ENCODE peak calls at places on chromosomes 6 and 20, in eight cellular contexts. L is neural progenitor cell; T is heart left ventricle; B is pancreas; O is mucosa of descending colon; K is cardiac muscle cell; D is right cardiac atrium; Z is CD8-positive, alpha-beta T cell. G is an unnamed sample.

GRCh38 chr6:156563710-156564109 is 213.5 kb upstream of the ARID1B start:
- DNase-seq in L (peak; percentile 11), T (peak; percentile 54), B (no peak), O (no peak), K (peak; percentile 8), D (peak; percentile 64), Z (no peak), G (no peak)

GRCh38 chr6:55443238-55444134 is 116.2 kb downstream of the GFRAL start:
- DNase-seq in L (no peak), T (no peak), B (no peak), O (no peak), K (no peak), D (no peak), Z (no peak), G (no peak)

GRCh38 chr6:18503588-18504231 is 116.6 kb downstream of the RNF144B start:
- DNase-seq in L (peak; percentile 83), T (peak; percentile 57), B (peak; percentile 60), O (peak; percentile 69), K (peak; percentile 78), D (peak; percentile 71), Z (peak; percentile 7), G (peak; percentile 65)

GRCh38 chr20:44395963-44396340 is 40.5 kb downstream of the HNF4A start:
- DNase-seq in L (no peak), T (no peak), B (no peak), O (no peak), K (no peak), D (no peak), Z (no peak), G (no peak)

GRCh38 chr6:149990672-149991402 is 27.1 kb downstream of the ULBP1 start:
- DNase-seq in L (peak; percentile 62), T (no peak), B (no peak), O (no peak), K (peak; percentile 37), D (peak; percentile 43), Z (no peak), G (no peak)

GRCh38 chr20:16476032-16476431 is 97.2 kb downstream of the KIF16B start:
- DNase-seq in L (peak; percentile 50), T (no peak), B (no peak), O (no peak), K (peak; percentile 41), D (no peak), Z (no peak), G (no peak)

GRCh38 chr6:1262704-1263038 is 49.2 kb upstream of the FOXQ1 start:
- DNase-seq in L (no peak), T (no peak), B (no peak), O (no peak), K (no peak), D (no peak), Z (no peak), G (no peak)

GRCh38 chr6:101722991-101723579 is 329.6 kb downstream of the GRIK2 start:
- DNase-seq in L (no peak), T (no peak), B (no peak), O (no peak), K (no peak), D (no peak), Z (no peak), G (no peak)

GRCh38 chr20:6058684-6059295 is 4.9 kb upstream of the LRRN4 start:
- DNase-seq in L (no peak), T (no peak), B (peak; percentile 34), O (no peak), K (peak; percentile 75), D (no peak), Z (no peak), G (no peak)

GRCh38 chr6:107600936-107601335 is 111.0 kb downstream of the SOBP start:
- DNase-seq in L (peak; percentile 79), T (no peak), B (peak; percentile 22), O (peak; percentile 21), K (peak; percentile 71), D (peak; percentile 53), Z (no peak), G (no peak)

DNA sequence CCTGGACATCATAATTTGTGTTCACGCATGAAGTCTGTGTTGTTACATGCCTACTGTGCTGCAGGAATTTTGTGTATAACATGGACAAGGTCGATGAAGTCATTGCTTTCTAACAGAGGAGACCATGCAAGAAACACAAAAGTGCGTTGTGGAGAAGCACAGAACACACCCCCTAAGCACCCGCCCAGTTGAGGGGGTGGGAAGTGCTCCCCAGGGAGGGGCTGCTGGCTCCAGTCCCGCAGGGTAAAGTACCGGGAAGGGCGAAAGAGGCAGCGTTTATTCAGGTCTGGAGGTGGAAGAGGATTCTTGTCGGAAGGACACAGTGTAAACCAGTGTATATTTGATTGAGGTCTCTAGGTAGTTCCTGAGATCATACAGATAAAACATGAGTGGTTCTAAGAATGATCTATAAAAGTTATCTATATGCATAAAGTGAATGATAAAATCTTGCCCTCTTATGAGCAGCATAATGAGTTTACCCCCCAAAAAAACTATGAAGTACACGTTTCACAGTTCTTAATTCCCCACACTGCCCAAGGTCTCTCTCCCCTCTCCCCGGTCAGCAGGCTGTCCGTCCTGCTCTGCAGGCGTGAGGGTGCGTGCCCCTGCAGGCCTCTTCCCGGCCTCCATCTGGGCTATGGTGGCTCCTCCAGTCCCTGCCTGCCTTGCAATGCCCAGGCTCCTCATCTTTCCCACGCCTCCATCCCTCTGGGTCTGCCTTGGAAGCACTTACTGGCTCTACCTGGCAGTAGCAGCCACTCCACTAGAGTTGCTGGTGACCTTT is 159.7 kb downstream of the THBS2 start:
- DNase-seq in L (no peak), T (no peak), B (no peak), O (no peak), K (no peak), D (no peak), Z (no peak), G (no peak)
- H3K4me1 ChIP-seq in L (peaks cover 13% of the 10 kb centered on the region), T (no peaks in the 10 kb centered on the region), B (no peaks in the 10 kb centered on the region), O (no peaks in the 10 kb centered on the region), K (no peaks in the 10 kb centered on the region), D (no peaks in the 10 kb centered on the region), Z (no peaks in the 10 kb centered on the region), G (no peaks in the 10 kb centered on the region)

GRCh38 chr20:50286609-50287008 is 96.0 kb downstream of the CEBPB start:
- DNase-seq in L (no peak), T (no peak), B (peak; percentile 21), O (no peak), K (no peak), D (peak; percentile 88), Z (no peak), G (no peak)
- H3K4me1 ChIP-seq in L (peaks cover 8% of the 10 kb centered on the region), T (peaks cover 37% of the 10 kb centered on the region), B (no peaks in the 10 kb centered on the region), O (peaks cover 13% of the 10 kb centered on the region), K (peaks cover 5% of the 10 kb centered on the region), D (peaks cover 8% of the 10 kb centered on the region), Z (no peaks in the 10 kb centered on the region), G (no peaks in the 10 kb centered on the region)

GRCh38 chr6:111842891-111843290 is 30.4 kb downstream of the FYN start:
- DNase-seq in L (peak; percentile 74), T (no peak), B (no peak), O (no peak), K (peak; percentile 56), D (no peak), Z (no peak), G (no peak)

GRCh38 chr6:111845441-111845871 is 27.8 kb downstream of the FYN start:
- DNase-seq in L (peak; percentile 39), T (no peak), B (no peak), O (no peak), K (no peak), D (no peak), Z (no peak), G (no peak)

GRCh38 chr6:111843347-111844147 is 29.7 kb downstream of the FYN start:
- DNase-seq in L (no peak), T (no peak), B (no peak), O (peak; percentile 26), K (peak; percentile 29), D (peak; percentile 63), Z (peak; percentile 49), G (no peak)

GRCh38 chr6:111844921-111845320 is 28.3 kb downstream of the FYN start:
- DNase-seq in L (peak; percentile 67), T (peak; percentile 50), B (no peak), O (no peak), K (no peak), D (peak; percentile 57), Z (no peak), G (no peak)

GRCh38 chr6:111844376-111844775 is 28.9 kb downstream of the FYN start:
- DNase-seq in L (peak; percentile 30), T (no peak), B (no peak), O (no peak), K (peak; percentile 17), D (no peak), Z (no peak), G (no peak)
- H3K4me1 ChIP-seq in L (peaks cover 77% of the 10 kb centered on the region), T (peaks cover 94% of the 10 kb centered on the region), B (no peaks in the 10 kb centered on the region), O (peaks cover 5% of the 10 kb centered on the region), K (peaks cover 64% of the 10 kb centered on the region), D (peaks cover 29% of the 10 kb centered on the region), Z (peaks cover 98% of the 10 kb centered on the region), G (no peaks in the 10 kb centered on the region)

GRCh38 chr20:58895796-58896180 is 43.3 kb downstream of the GNAS start:
- DNase-seq in L (no peak), T (no peak), B (no peak), O (no peak), K (no peak), D (peak; percentile 65), Z (no peak), G (no peak)
- H3K4me1 ChIP-seq in L (peaks cover 79% of the 10 kb centered on the region), T (peaks cover 79% of the 10 kb centered on the region), B (peaks cover 25% of the 10 kb centered on the region), O (peaks cover 18% of the 10 kb centered on the region), K (peaks cover 70% of the 10 kb centered on the region), D (peaks cover 8% of the 10 kb centered on the region), Z (peaks cover 48% of the 10 kb centered on the region), G (peaks cover 14% of the 10 kb centered on the region)

GRCh38 chr20:32474967-32475819 is 109.9 kb downstream of the NOL4L start:
- DNase-seq in L (peak; percentile 70), T (peak; percentile 95), B (peak; percentile 88), O (peak; percentile 96), K (peak; percentile 91), D (peak; percentile 98), Z (no peak), G (peak; percentile 96)

GRCh38 chr20:32474009-32474716 is 111.0 kb downstream of the NOL4L start:
- DNase-seq in L (no peak), T (no peak), B (peak; percentile 32), O (peak; percentile 46), K (no peak), D (peak; percentile 64), Z (no peak), G (peak; percentile 56)

GRCh38 chr20:32472581-32473207 is 112.4 kb downstream of the NOL4L start:
- DNase-seq in L (no peak), T (no peak), B (no peak), O (no peak), K (no peak), D (peak; percentile 38), Z (no peak), G (no peak)

GRCh38 chr20:32474717-32474966 is 110.5 kb downstream of the NOL4L start:
- DNase-seq in L (no peak), T (peak; percentile 52), B (no peak), O (no peak), K (no peak), D (no peak), Z (no peak), G (no peak)

GRCh38 chr20:32473231-32474008 is 111.7 kb downstream of the NOL4L start:
- DNase-seq in L (peak; percentile 73), T (no peak), B (peak; percentile 15), O (peak; percentile 68), K (no peak), D (peak; percentile 55), Z (no peak), G (peak; percentile 71)
- H3K4me1 ChIP-seq in L (peaks cover 41% of the 10 kb centered on the region), T (peaks cover 81% of the 10 kb centered on the region), B (peaks cover 47% of the 10 kb centered on the region), O (peaks cover 84% of the 10 kb centered on the region), K (peaks cover 40% of the 10 kb centered on the region), D (peaks cover 14% of the 10 kb centered on the region), Z (peaks cover 32% of the 10 kb centered on the region), G (peaks cover 69% of the 10 kb centered on the region)

G was measured in colonic mucosa.